ENCODE peak calls at places on chromosome X, in nine cellular contexts. One of them, this sample, is unnamed.

GRCh38 chrX:118726887-118727685 is at the start of gene IL13RA1:
- DNase-seq in SK-N-SH: peak
- DNase-seq in C1 segment of cervical spinal cord: no peak
- DNase-seq in nephron progenitor cell: peak
- DNase-seq in posterior cingulate gyrus: no peak
- DNase-seq in AG04450: no peak
- DNase-seq in trophoblast cell: peak
- DNase-seq in activated naive CD4-positive, alpha-beta T cell treated with anti-CD3 and anti-CD28 coated beads, Interleukin-2, amount 50 U/mL, for 16 hours: peak
- DNase-seq in IMR-90: peak
- DNase-seq in this sample: peak

GRCh38 chrX:49019599-49020249 is 17.7 kb upstream of the GRIPAP1 start:
- DNase-seq in SK-N-SH: no peak
- DNase-seq in C1 segment of cervical spinal cord: no peak
- DNase-seq in nephron progenitor cell: no peak
- DNase-seq in posterior cingulate gyrus: no peak
- DNase-seq in AG04450: no peak
- DNase-seq in trophoblast cell: no peak
- DNase-seq in activated naive CD4-positive, alpha-beta T cell treated with anti-CD3 and anti-CD28 coated beads, Interleukin-2, amount 50 U/mL, for 16 hours: no peak
- DNase-seq in IMR-90: no peak
- DNase-seq in this sample: no peak

GRCh38 chrX:75273483-75273882 is 402 bp upstream of the UPRT start:
- DNase-seq in SK-N-SH: no peak
- DNase-seq in C1 segment of cervical spinal cord: no peak
- DNase-seq in nephron progenitor cell: no peak
- DNase-seq in posterior cingulate gyrus: no peak
- DNase-seq in AG04450: no peak
- DNase-seq in trophoblast cell: peak
- DNase-seq in activated naive CD4-positive, alpha-beta T cell treated with anti-CD3 and anti-CD28 coated beads, Interleukin-2, amount 50 U/mL, for 16 hours: no peak
- DNase-seq in IMR-90: no peak
- DNase-seq in this sample: no peak

GRCh38 chrX:9048801-9049200 is 14.9 kb upstream of the FAM9B start:
- DNase-seq in SK-N-SH: no peak
- DNase-seq in C1 segment of cervical spinal cord: no peak
- DNase-seq in nephron progenitor cell: no peak
- DNase-seq in posterior cingulate gyrus: no peak
- DNase-seq in AG04450: no peak
- DNase-seq in trophoblast cell: no peak
- DNase-seq in activated naive CD4-positive, alpha-beta T cell treated with anti-CD3 and anti-CD28 coated beads, Interleukin-2, amount 50 U/mL, for 16 hours: no peak
- DNase-seq in IMR-90: no peak
- DNase-seq in this sample: no peak

GRCh38 chrX:16712116-16712824 is at the start of gene CTPS2:
- DNase-seq in SK-N-SH: peak
- DNase-seq in C1 segment of cervical spinal cord: no peak
- DNase-seq in nephron progenitor cell: peak
- DNase-seq in posterior cingulate gyrus: peak
- DNase-seq in AG04450: no peak
- DNase-seq in trophoblast cell: peak
- DNase-seq in activated naive CD4-positive, alpha-beta T cell treated with anti-CD3 and anti-CD28 coated beads, Interleukin-2, amount 50 U/mL, for 16 hours: peak
- DNase-seq in IMR-90: peak
- DNase-seq in this sample: peak

GRCh38 chrX:48685416-48685815 is 1.8 kb downstream of the WAS start:
- DNase-seq in SK-N-SH: no peak
- DNase-seq in C1 segment of cervical spinal cord: no peak
- DNase-seq in nephron progenitor cell: no peak
- DNase-seq in posterior cingulate gyrus: no peak
- DNase-seq in AG04450: no peak
- DNase-seq in trophoblast cell: no peak
- DNase-seq in activated naive CD4-positive, alpha-beta T cell treated with anti-CD3 and anti-CD28 coated beads, Interleukin-2, amount 50 U/mL, for 16 hours: no peak
- DNase-seq in IMR-90: no peak
- DNase-seq in this sample: no peak

GRCh38 chrX:43876680-43877079 is 5.6 kb downstream of the MAOB start:
- DNase-seq in SK-N-SH: no peak
- DNase-seq in C1 segment of cervical spinal cord: no peak
- DNase-seq in nephron progenitor cell: no peak
- DNase-seq in posterior cingulate gyrus: no peak
- DNase-seq in AG04450: no peak
- DNase-seq in trophoblast cell: no peak
- DNase-seq in activated naive CD4-positive, alpha-beta T cell treated with anti-CD3 and anti-CD28 coated beads, Interleukin-2, amount 50 U/mL, for 16 hours: no peak
- DNase-seq in IMR-90: no peak
- DNase-seq in this sample: no peak

GRCh38 chrX:34956915-34957314 is 14.3 kb downstream of the FAM47B start:
- DNase-seq in SK-N-SH: no peak
- DNase-seq in C1 segment of cervical spinal cord: no peak
- DNase-seq in nephron progenitor cell: no peak
- DNase-seq in posterior cingulate gyrus: no peak
- DNase-seq in AG04450: no peak
- DNase-seq in trophoblast cell: peak
- DNase-seq in activated naive CD4-positive, alpha-beta T cell treated with anti-CD3 and anti-CD28 coated beads, Interleukin-2, amount 50 U/mL, for 16 hours: no peak
- DNase-seq in IMR-90: peak
- DNase-seq in this sample: peak

GRCh38 chrX:10447577-10448214 is 172.7 kb downstream of the MID1 start:
- DNase-seq in SK-N-SH: no peak
- DNase-seq in C1 segment of cervical spinal cord: no peak
- DNase-seq in nephron progenitor cell: no peak
- DNase-seq in posterior cingulate gyrus: no peak
- DNase-seq in AG04450: no peak
- DNase-seq in trophoblast cell: peak
- DNase-seq in activated naive CD4-positive, alpha-beta T cell treated with anti-CD3 and anti-CD28 coated beads, Interleukin-2, amount 50 U/mL, for 16 hours: no peak
- DNase-seq in IMR-90: peak
- DNase-seq in this sample: peak

GRCh38 chrX:123731258-123731986 is 1.4 kb downstream of the THOC2 start:
- DNase-seq in SK-N-SH: peak
- DNase-seq in C1 segment of cervical spinal cord: no peak
- DNase-seq in nephron progenitor cell: peak
- DNase-seq in posterior cingulate gyrus: no peak
- DNase-seq in AG04450: no peak
- DNase-seq in trophoblast cell: no peak
- DNase-seq in activated naive CD4-positive, alpha-beta T cell treated with anti-CD3 and anti-CD28 coated beads, Interleukin-2, amount 50 U/mL, for 16 hours: peak
- DNase-seq in IMR-90: peak
- DNase-seq in this sample: peak

GRCh38 chrX:125132274-125132673 is 187.4 kb upstream of the TEX13C start:
- DNase-seq in SK-N-SH: peak
- DNase-seq in C1 segment of cervical spinal cord: no peak
- DNase-seq in nephron progenitor cell: no peak
- DNase-seq in posterior cingulate gyrus: no peak
- DNase-seq in AG04450: no peak
- DNase-seq in trophoblast cell: peak
- DNase-seq in activated naive CD4-positive, alpha-beta T cell treated with anti-CD3 and anti-CD28 coated beads, Interleukin-2, amount 50 U/mL, for 16 hours: no peak
- DNase-seq in IMR-90: peak
- DNase-seq in this sample: no peak

GRCh38 chrX:10832103-10832502 is 211.7 kb upstream of the MID1 start:
- DNase-seq in SK-N-SH: no peak
- DNase-seq in C1 segment of cervical spinal cord: no peak
- DNase-seq in nephron progenitor cell: no peak
- DNase-seq in posterior cingulate gyrus: no peak
- DNase-seq in AG04450: no peak
- DNase-seq in trophoblast cell: no peak
- DNase-seq in activated naive CD4-positive, alpha-beta T cell treated with anti-CD3 and anti-CD28 coated beads, Interleukin-2, amount 50 U/mL, for 16 hours: no peak
- DNase-seq in IMR-90: no peak
- DNase-seq in this sample: peak

GRCh38 chrX:38881066-38881465 is 79.8 kb downstream of the MID1IP1 start:
- DNase-seq in SK-N-SH: no peak
- DNase-seq in C1 segment of cervical spinal cord: no peak
- DNase-seq in nephron progenitor cell: no peak
- DNase-seq in posterior cingulate gyrus: no peak
- DNase-seq in AG04450: no peak
- DNase-seq in trophoblast cell: no peak
- DNase-seq in activated naive CD4-positive, alpha-beta T cell treated with anti-CD3 and anti-CD28 coated beads, Interleukin-2, amount 50 U/mL, for 16 hours: no peak
- DNase-seq in IMR-90: no peak
- DNase-seq in this sample: no peak

GRCh38 chrX:113384628-113385027 is 544.0 kb upstream of the AMOT start:
- DNase-seq in SK-N-SH: no peak
- DNase-seq in C1 segment of cervical spinal cord: peak
- DNase-seq in nephron progenitor cell: no peak
- DNase-seq in posterior cingulate gyrus: peak
- DNase-seq in AG04450: no peak
- DNase-seq in trophoblast cell: peak
- DNase-seq in activated naive CD4-positive, alpha-beta T cell treated with anti-CD3 and anti-CD28 coated beads, Interleukin-2, amount 50 U/mL, for 16 hours: no peak
- DNase-seq in IMR-90: peak
- DNase-seq in this sample: peak

GRCh38 chrX:311156-312129 is 7.2 kb downstream of the GTPBP6 start:
- DNase-seq in SK-N-SH: no peak
- DNase-seq in C1 segment of cervical spinal cord: no peak
- DNase-seq in nephron progenitor cell: no peak
- DNase-seq in posterior cingulate gyrus: no peak
- DNase-seq in AG04450: no peak
- DNase-seq in trophoblast cell: no peak
- DNase-seq in activated naive CD4-positive, alpha-beta T cell treated with anti-CD3 and anti-CD28 coated beads, Interleukin-2, amount 50 U/mL, for 16 hours: no peak
- DNase-seq in IMR-90: no peak
- DNase-seq in this sample: no peak

GRCh38 chrX:35499071-35499862 is 298.9 kb upstream of the MAGEB16 start:
- DNase-seq in SK-N-SH: peak
- DNase-seq in C1 segment of cervical spinal cord: no peak
- DNase-seq in nephron progenitor cell: no peak
- DNase-seq in posterior cingulate gyrus: no peak
- DNase-seq in AG04450: no peak
- DNase-seq in trophoblast cell: no peak
- DNase-seq in activated naive CD4-positive, alpha-beta T cell treated with anti-CD3 and anti-CD28 coated beads, Interleukin-2, amount 50 U/mL, for 16 hours: no peak
- DNase-seq in IMR-90: no peak
- DNase-seq in this sample: no peak

GRCh38 chrX:20421275-20421674 is 154.6 kb upstream of the RPS6KA3 start:
- DNase-seq in SK-N-SH: no peak
- DNase-seq in C1 segment of cervical spinal cord: no peak
- DNase-seq in nephron progenitor cell: no peak
- DNase-seq in posterior cingulate gyrus: no peak
- DNase-seq in AG04450: no peak
- DNase-seq in trophoblast cell: no peak
- DNase-seq in activated naive CD4-positive, alpha-beta T cell treated with anti-CD3 and anti-CD28 coated beads, Interleukin-2, amount 50 U/mL, for 16 hours: no peak
- DNase-seq in IMR-90: no peak
- DNase-seq in this sample: peak

GRCh38 chrX:43096830-43097229 is 318.9 kb upstream of the PPP1R2C start:
- DNase-seq in SK-N-SH: no peak
- DNase-seq in C1 segment of cervical spinal cord: no peak
- DNase-seq in nephron progenitor cell: no peak
- DNase-seq in posterior cingulate gyrus: no peak
- DNase-seq in AG04450: no peak
- DNase-seq in trophoblast cell: no peak
- DNase-seq in activated naive CD4-positive, alpha-beta T cell treated with anti-CD3 and anti-CD28 coated beads, Interleukin-2, amount 50 U/mL, for 16 hours: no peak
- DNase-seq in IMR-90: no peak
- DNase-seq in this sample: no peak

GRCh38 chrX:39821011-39821708 is 276.6 kb downstream of the BCOR start:
- DNase-seq in SK-N-SH: peak
- DNase-seq in C1 segment of cervical spinal cord: no peak
- DNase-seq in nephron progenitor cell: peak
- DNase-seq in posterior cingulate gyrus: no peak
- DNase-seq in AG04450: no peak
- DNase-seq in trophoblast cell: peak
- DNase-seq in activated naive CD4-positive, alpha-beta T cell treated with anti-CD3 and anti-CD28 coated beads, Interleukin-2, amount 50 U/mL, for 16 hours: peak
- DNase-seq in IMR-90: peak
- DNase-seq in this sample: no peak

GRCh38 chrX:50769389-50770063 is 44.5 kb downstream of the SHROOM4 start:
- DNase-seq in SK-N-SH: no peak
- DNase-seq in C1 segment of cervical spinal cord: no peak
- DNase-seq in nephron progenitor cell: no peak
- DNase-seq in posterior cingulate gyrus: peak
- DNase-seq in AG04450: no peak
- DNase-seq in trophoblast cell: no peak
- DNase-seq in activated naive CD4-positive, alpha-beta T cell treated with anti-CD3 and anti-CD28 coated beads, Interleukin-2, amount 50 U/mL, for 16 hours: no peak
- DNase-seq in IMR-90: no peak
- DNase-seq in this sample: no peak

This sample was measured in fibroblast of the aortic adventitia.